ENCODE peak calls at places on chromosomes 7 and 10, in four cellular contexts. S is GM12878, F is H1, A is HepG2. Q is an unnamed sample.

GRCh38 chr7:106108988-106109387 is 3.1 kb downstream of the SYPL1 start:
- DNase-seq in S (no peak), F (no peak), A (peak), Q (no peak)

GRCh38 chr7:2242541-2243482 is 786 bp downstream of the NUDT1 start:
- DNase-seq in S (no peak), F (no peak), A (peak), Q (no peak)

GRCh38 chr7:11217848-11218565 is 244.3 kb downstream of the PHF14 start:
- DNase-seq in S (no peak), F (no peak), A (no peak), Q (no peak)

GRCh38 chr7:123271231-123271630 is 71.5 kb upstream of the SLC13A1 start:
- DNase-seq in S (no peak), F (no peak), A (no peak), Q (no peak)

GRCh38 chr7:27180431-27181175 is 4.4 kb downstream of the HOXA11 start:
- DNase-seq in S (no peak), F (no peak), A (no peak), Q (no peak)

GRCh38 chr7:99720370-99721128 is 14.4 kb downstream of the CYP3A7 start:
- DNase-seq in S (peak), F (no peak), A (peak), Q (no peak)

GRCh38 chr10:56973766-56974165 is 612.7 kb upstream of the ZWINT start:
- DNase-seq in S (no peak), F (no peak), A (no peak), Q (no peak)

GRCh38 chr10:93856349-93857140 is 37.2 kb upstream of the SLC35G1 start:
- DNase-seq in S (no peak), F (no peak), A (no peak), Q (no peak)

GRCh38 chr10:46028584-46029570 is 1.5 kb downstream of the NCOA4 start:
- DNase-seq in S (no peak), F (no peak), A (peak), Q (peak)

GRCh38 chr7:29989257-29989995 is at the start of gene SCRN1:
- DNase-seq in S (no peak), F (no peak), A (peak), Q (no peak)

GRCh38 chr7:129635300-129636029 is 23.9 kb downstream of the NRF1 start:
- DNase-seq in S (peak), F (no peak), A (peak), Q (peak)

GRCh38 chr7:7969306-7970112 is 913 bp downstream of the GLCCI1 start:
- DNase-seq in S (no peak), F (no peak), A (no peak), Q (peak)

GRCh38 chr10:32983333-32983909 is 25.4 kb upstream of the ITGB1 start:
- DNase-seq in S (no peak), F (no peak), A (peak), Q (no peak)

GRCh38 chr7:131605280-131605878 is 49.0 kb upstream of the PODXL start:
- DNase-seq in S (no peak), F (peak), A (no peak), Q (peak)

DNA sequence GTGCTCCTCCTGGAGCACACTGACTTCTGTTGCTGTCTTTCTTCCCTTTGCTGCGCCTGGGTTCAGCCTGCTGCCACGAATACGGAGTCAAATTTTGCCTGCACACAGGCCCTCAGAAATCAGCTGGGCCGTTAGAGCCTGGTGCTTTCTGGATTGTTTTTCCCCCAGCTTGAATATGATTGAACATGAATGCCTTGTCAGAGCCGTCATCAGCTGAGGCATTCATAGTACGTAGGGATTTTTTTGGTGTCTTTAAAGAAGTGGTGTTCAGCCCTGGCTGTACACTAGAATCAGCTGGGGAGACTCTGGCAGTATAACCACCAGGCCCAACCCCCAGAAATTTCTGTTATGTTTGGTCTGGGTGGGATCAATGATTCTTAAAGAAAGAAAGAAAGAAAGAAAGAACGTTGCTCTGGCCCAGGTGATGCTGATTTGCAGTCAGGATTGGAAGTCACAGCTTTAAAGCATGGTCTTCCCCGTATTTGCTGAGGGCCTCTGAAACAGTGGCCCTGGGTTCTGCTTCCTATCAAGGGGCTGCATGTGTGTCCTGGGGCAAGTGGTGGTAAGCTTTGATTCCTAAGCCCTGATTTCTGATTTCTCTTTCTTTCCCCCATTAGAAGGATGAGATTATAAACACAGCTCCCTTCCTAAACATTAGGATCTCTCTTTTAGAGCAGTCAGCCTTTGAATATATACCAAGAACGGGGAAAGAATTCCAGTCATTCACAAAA is 24.7 kb downstream of the NUB1 start:
- DNase-seq in S (no peak), F (no peak), A (no peak), Q (no peak)
- TF ChIP-seq SUZ12 in S (no peak), F (no peak), A (no peak), Q (no peak)

GRCh38 chr7:18494821-18495408 is 634 bp upstream of the HDAC9 start:
- DNase-seq in S (no peak), F (no peak), A (no peak), Q (no peak)
- TF ChIP-seq YY1 in S (no peak), F (no peak), A (no peak), Q (no peak)

GRCh38 chr10:6269953-6270867 is 67.5 kb downstream of the PFKFB3 start:
- DNase-seq in S (peak), F (no peak), A (no peak), Q (no peak)
- TF ChIP-seq ZNF274 in S (no peak), F (no peak), A (no peak), Q (no peak)

GRCh38 chr7:28570970-28571288 is 158.6 kb downstream of the CREB5 start:
- DNase-seq in S (no peak), F (no peak), A (peak), Q (no peak)
- TF ChIP-seq SUZ12 in S (no peak), F (no peak), A (no peak), Q (no peak)

GRCh38 chr10:8365935-8366911 is 311.7 kb downstream of the GATA3 start:
- DNase-seq in S (peak), F (peak), A (peak), Q (no peak)
- TF ChIP-seq YY1 in S (no peak), F (no peak), A (no peak), Q (no peak)

GRCh38 chr10:82148764-82149163 is 273.8 kb downstream of the NRG3 start:
- DNase-seq in S (no peak), F (no peak), A (no peak), Q (no peak)

GRCh38 chr10:82150123-82150900 is 275.3 kb downstream of the NRG3 start:
- DNase-seq in S (no peak), F (peak), A (no peak), Q (peak)
- TF ChIP-seq ZNF274 in S (no peak), F (no peak), A (no peak), Q (no peak)

DNA sequence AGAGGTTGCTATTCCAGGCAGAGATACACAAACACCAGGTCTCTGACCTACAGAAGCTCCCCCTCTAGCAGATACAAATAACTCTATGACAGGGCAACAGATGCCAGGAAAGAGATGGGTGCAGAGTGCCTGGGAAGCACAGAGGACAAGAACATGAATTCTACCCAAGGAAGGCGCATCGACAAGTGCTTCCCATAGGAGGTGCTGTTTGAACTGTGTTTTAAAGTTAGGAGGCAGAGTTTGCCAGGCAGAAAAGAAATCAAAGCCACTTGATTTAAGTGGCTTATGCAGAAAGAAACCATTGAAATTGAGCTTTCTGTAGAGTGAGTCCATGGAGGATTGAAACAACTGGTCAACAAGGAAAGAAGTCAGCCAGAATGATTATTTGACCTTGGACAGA is 35.3 kb upstream of the EGR2 start:
- DNase-seq in S (no peak), F (no peak), A (no peak), Q (peak)
- TF ChIP-seq SUZ12 in S (no peak), F (no peak), A (no peak), Q (no peak)

GRCh38 chr7:112074464-112074863 is 131.7 kb downstream of the DOCK4 start:
- DNase-seq in S (no peak), F (no peak), A (no peak), Q (no peak)
- TF ChIP-seq YY1 in S (no peak), F (no peak), A (no peak), Q (no peak)